ENCODE peak calls at places on chromosomes 7 and 10, in eight cellular contexts. C is ovary; S is activated CD8-positive, alpha-beta memory T cell treated with anti-CD3 and anti-CD28 coated beads for 24 hours; Y is AG20443; O is hippocampal formation; N is EH; L is foreskin fibroblast; W is globus pallidus. P is an unnamed sample.

GRCh38 chr10:98170249-98171117 is 36.0 kb downstream of the R3HCC1L start:
- DNase-seq in C (no peak), S (no peak), Y (peak; percentile 64), O (peak; percentile 12), N (peak; percentile 59), L (peak; percentile 66), W (peak; percentile 31), P (peak; percentile 35)

GRCh38 chr10:104197364-104197763 is 34.8 kb downstream of the CFAP43 start:
- DNase-seq in C (no peak), S (no peak), Y (no peak), O (no peak), N (no peak), L (no peak), W (no peak), P (no peak)

GRCh38 chr7:151876112-151876898 is 610 bp downstream of the PRKAG2 start:
- DNase-seq in C (peak; percentile 85), S (peak; percentile 83), Y (peak; percentile 63), O (peak; percentile 58), N (peak; percentile 15), L (peak; percentile 60), W (no peak), P (no peak)

GRCh38 chr10:46064269-46064817 is 18.3 kb upstream of the MSMB start:
- DNase-seq in C (no peak), S (peak; percentile 7), Y (no peak), O (no peak), N (no peak), L (no peak), W (no peak), P (no peak)

GRCh38 chr10:9926003-9926402 is 1091.7 kb upstream of the CELF2 start:
- DNase-seq in C (no peak), S (no peak), Y (no peak), O (no peak), N (no peak), L (no peak), W (no peak), P (no peak)

GRCh38 chr7:3957735-3958491 is 656.9 kb downstream of the SDK1 start:
- DNase-seq in C (no peak), S (no peak), Y (no peak), O (no peak), N (no peak), L (no peak), W (no peak), P (no peak)

GRCh38 chr10:125155101-125155500 is 5.3 kb downstream of the CTBP2 start:
- DNase-seq in C (no peak), S (no peak), Y (peak; percentile 35), O (peak; percentile 53), N (peak; percentile 56), L (peak; percentile 68), W (peak; percentile 71), P (no peak)

GRCh38 chr10:124010563-124011131 is 82.8 kb downstream of the CHST15 start:
- DNase-seq in C (peak; percentile 71), S (no peak), Y (no peak), O (no peak), N (no peak), L (no peak), W (no peak), P (peak; percentile 68)

GRCh38 chr7:24769863-24770262 is 12.6 kb upstream of the GSDME start:
- DNase-seq in C (no peak), S (no peak), Y (no peak), O (peak; percentile 21), N (no peak), L (no peak), W (no peak), P (no peak)

GRCh38 chr10:11245095-11245479 is 227.4 kb downstream of the CELF2 start:
- DNase-seq in C (no peak), S (no peak), Y (no peak), O (no peak), N (no peak), L (no peak), W (no peak), P (no peak)

GRCh38 chr7:129635300-129636029 is 23.9 kb downstream of the NRF1 start:
- DNase-seq in C (peak; percentile 36), S (peak; percentile 77), Y (peak; percentile 85), O (peak; percentile 48), N (peak; percentile 74), L (peak; percentile 84), W (peak; percentile 66), P (peak; percentile 72)

GRCh38 chr7:141785711-141786552 is 4.1 kb upstream of the TAS2R5 start:
- DNase-seq in C (no peak), S (no peak), Y (peak; percentile 61), O (peak; percentile 63), N (peak; percentile 51), L (peak; percentile 66), W (peak; percentile 63), P (peak; percentile 56)

GRCh38 chr7:31084226-31084625 is 32.1 kb downstream of the ADCYAP1R1 start:
- DNase-seq in C (no peak), S (no peak), Y (no peak), O (no peak), N (no peak), L (no peak), W (no peak), P (no peak)

GRCh38 chr7:44281811-44282600 is 43.4 kb downstream of the CAMK2B start:
- DNase-seq in C (peak; percentile 10), S (peak; percentile 50), Y (no peak), O (no peak), N (no peak), L (no peak), W (no peak), P (peak; percentile 44)

GRCh38 chr7:1693991-1694524 is 24.0 kb downstream of the ELFN1 start:
- DNase-seq in C (peak; percentile 26), S (peak; percentile 41), Y (no peak), O (no peak), N (peak; percentile 60), L (peak; percentile 69), W (peak; percentile 59), P (peak; percentile 39)

GRCh38 chr7:97025130-97025499 is 484 bp upstream of the DLX5 start:
- DNase-seq in C (no peak), S (no peak), Y (no peak), O (no peak), N (no peak), L (no peak), W (no peak), P (no peak)

GRCh38 chr7:30062587-30062986 is 34.4 kb downstream of the PLEKHA8 start:
- DNase-seq in C (no peak), S (no peak), Y (peak; percentile 46), O (peak; percentile 59), N (peak; percentile 60), L (peak; percentile 68), W (peak; percentile 49), P (peak; percentile 54)

GRCh38 chr10:114653926-114654325 is 4.1 kb downstream of the ABLIM1 start:
- DNase-seq in C (no peak), S (no peak), Y (no peak), O (no peak), N (no peak), L (no peak), W (no peak), P (no peak)

GRCh38 chr7:116258734-116259133 is 48.4 kb downstream of the TES start:
- DNase-seq in C (no peak), S (no peak), Y (peak; percentile 50), O (peak; percentile 77), N (peak; percentile 77), L (peak; percentile 85), W (peak; percentile 65), P (peak; percentile 66)

GRCh38 chr7:128035712-128036111 is 4.5 kb upstream of the LRRC4 start:
- DNase-seq in C (no peak), S (no peak), Y (peak; percentile 25), O (peak; percentile 63), N (peak; percentile 30), L (peak; percentile 21), W (peak; percentile 59), P (no peak)

GRCh38 chr7:29146082-29146706 is at the start of gene CPVL:
- DNase-seq in C (peak; percentile 28), S (no peak), Y (no peak), O (no peak), N (no peak), L (peak; percentile 2), W (peak; percentile 25), P (peak; percentile 18)

GRCh38 chr7:94654764-94655561 is 970 bp downstream of the SGCE start:
- DNase-seq in C (peak; percentile 72), S (no peak), Y (peak; percentile 56), O (no peak), N (peak; percentile 70), L (peak; percentile 87), W (peak; percentile 55), P (peak; percentile 93)

GRCh38 chr7:27375958-27376357 is 133.4 kb downstream of the EVX1 start:
- DNase-seq in C (no peak), S (no peak), Y (no peak), O (no peak), N (no peak), L (no peak), W (no peak), P (no peak)

GRCh38 chr10:110903280-110904278 is 15.4 kb downstream of the BBIP1 start:
- DNase-seq in C (no peak), S (no peak), Y (no peak), O (no peak), N (peak; percentile 20), L (no peak), W (no peak), P (no peak)

GRCh38 chr7:6623589-6624245 is 8.3 kb downstream of the ZNF853 start:
- DNase-seq in C (no peak), S (peak; percentile 74), Y (no peak), O (no peak), N (no peak), L (no peak), W (no peak), P (no peak)

GRCh38 chr10:29063806-29064644 is 224.8 kb upstream of the LYZL1 start:
- DNase-seq in C (no peak), S (no peak), Y (peak; percentile 17), O (no peak), N (peak; percentile 71), L (no peak), W (no peak), P (peak; percentile 84)

GRCh38 chr10:28200804-28201203 is 102.1 kb downstream of the MPP7 start:
- DNase-seq in C (no peak), S (no peak), Y (no peak), O (no peak), N (peak; percentile 73), L (peak; percentile 6), W (no peak), P (no peak)

P was measured in RPMI7951.